ENCODE peak calls at places on chromosome 10, in seven cellular contexts. H, X, T, Q, U, O and Z are unnamed samples.

GRCh38 chr10:104640339-104641149 is 546 bp upstream of the SORCS3 start:
- DNase-seq in H (no peak), X (no peak), T (no peak), Q (no peak), U (peak), O (no peak), Z (no peak)

GRCh38 chr10:14016011-14016536 is 314.6 kb downstream of the FRMD4A start:
- DNase-seq in H (no peak), X (no peak), T (no peak), Q (no peak), U (no peak), O (peak), Z (peak)

GRCh38 chr10:43037440-43037839 is 39.4 kb upstream of the RET start:
- DNase-seq in H (no peak), X (no peak), T (no peak), Q (no peak), U (no peak), O (no peak), Z (no peak)

GRCh38 chr10:12638103-12638502 is 288.8 kb downstream of the CAMK1D start:
- DNase-seq in H (no peak), X (peak), T (peak), Q (no peak), U (no peak), O (peak), Z (no peak)

GRCh38 chr10:8616166-8616565 is 561.7 kb downstream of the GATA3 start:
- DNase-seq in H (peak), X (no peak), T (no peak), Q (peak), U (no peak), O (no peak), Z (no peak)

GRCh38 chr10:80357000-80357803 is 621 bp downstream of the DYDC2 start:
- DNase-seq in H (no peak), X (peak), T (no peak), Q (no peak), U (peak), O (no peak), Z (no peak)

GRCh38 chr10:17077251-17077904 is 52.2 kb downstream of the CUBN start:
- DNase-seq in H (no peak), X (no peak), T (no peak), Q (no peak), U (no peak), O (peak), Z (no peak)

GRCh38 chr10:102334106-102334505 is 61.4 kb upstream of the NFKB2 start:
- DNase-seq in H (no peak), X (no peak), T (no peak), Q (no peak), U (no peak), O (peak), Z (no peak)

GRCh38 chr10:109922976-109923921 is at the start of gene XPNPEP1:
- DNase-seq in H (peak), X (peak), T (peak), Q (peak), U (peak), O (peak), Z (peak)

GRCh38 chr10:26413375-26413774 is 24.8 kb upstream of the APBB1IP start:
- DNase-seq in H (no peak), X (no peak), T (no peak), Q (no peak), U (no peak), O (no peak), Z (no peak)

GRCh38 chr10:8663131-8663530 is 608.6 kb downstream of the GATA3 start:
- DNase-seq in H (peak), X (no peak), T (no peak), Q (no peak), U (no peak), O (no peak), Z (no peak)

GRCh38 chr10:78457804-78458483 is 424.3 kb downstream of the RPS24 start:
- DNase-seq in H (no peak), X (no peak), T (no peak), Q (no peak), U (peak), O (peak), Z (peak)

GRCh38 chr10:102565793-102566192 is 62.0 kb downstream of the SUFU start:
- DNase-seq in H (no peak), X (peak), T (peak), Q (no peak), U (peak), O (no peak), Z (no peak)

GRCh38 chr10:7998831-7999230 is 55.7 kb upstream of the GATA3 start:
- DNase-seq in H (peak), X (no peak), T (no peak), Q (no peak), U (no peak), O (no peak), Z (no peak)

GRCh38 chr10:126117196-126117595 is 220.8 kb downstream of the FANK1 start:
- DNase-seq in H (no peak), X (peak), T (no peak), Q (no peak), U (no peak), O (no peak), Z (no peak)

GRCh38 chr10:21976739-21977138 is 26.8 kb downstream of the DNAJC1 start:
- DNase-seq in H (peak), X (no peak), T (no peak), Q (no peak), U (peak), O (peak), Z (no peak)

GRCh38 chr10:85645097-85645496 is 721.5 kb downstream of the GRID1 start:
- DNase-seq in H (no peak), X (no peak), T (no peak), Q (no peak), U (peak), O (no peak), Z (no peak)

GRCh38 chr10:34813626-34814227 is 1.4 kb downstream of the PARD3 start:
- DNase-seq in H (peak), X (peak), T (no peak), Q (no peak), U (peak), O (peak), Z (no peak)

GRCh38 chr10:51683031-51683830 is 16.2 kb downstream of the CSTF2T start:
- DNase-seq in H (no peak), X (no peak), T (no peak), Q (no peak), U (no peak), O (peak), Z (no peak)

GRCh38 chr10:100562008-100562672 is 26.4 kb downstream of the HIF1AN start:
- DNase-seq in H (peak), X (peak), T (peak), Q (no peak), U (peak), O (peak), Z (peak)

GRCh38 chr10:571643-572042 is 117.8 kb downstream of the DIP2C start:
- DNase-seq in H (no peak), X (no peak), T (no peak), Q (no peak), U (no peak), O (peak), Z (no peak)
- TF ChIP-seq CTCF in H (no peak), X (no peak), T (no peak), Q (no peak), U (no peak), O (no peak), Z (no peak)

DNA sequence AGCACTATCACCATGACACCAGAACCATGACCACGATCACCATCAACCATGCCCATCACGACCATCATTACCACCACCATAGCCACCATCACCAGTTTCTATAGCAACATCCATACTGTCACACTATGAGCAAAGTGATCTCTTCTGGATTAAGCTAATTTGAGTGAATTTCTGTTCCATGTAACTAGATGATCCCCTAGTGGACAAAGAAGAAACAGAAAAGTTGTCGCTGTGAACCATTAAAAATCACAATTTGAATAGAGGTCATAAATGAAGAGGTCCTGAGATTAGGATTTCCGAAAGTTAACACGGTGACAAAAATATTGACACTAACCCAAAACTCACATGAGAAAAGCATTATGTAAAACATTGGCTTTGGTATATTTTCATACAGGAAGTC is 77.6 kb downstream of the CLRN3 start:
- DNase-seq in H (no peak), X (no peak), T (no peak), Q (no peak), U (no peak), O (no peak), Z (no peak)
- TF ChIP-seq CTCF in H (no peak), X (peak), T (peak), Q (peak), U (peak), O (peak), Z (no peak)

GRCh38 chr10:113459672-113460280 is 93.1 kb upstream of the HABP2 start:
- DNase-seq in H (no peak), X (no peak), T (peak), Q (no peak), U (no peak), O (no peak), Z (no peak)
- TF ChIP-seq CTCF in H (no peak), X (no peak), T (no peak), Q (no peak), U (peak), O (no peak), Z (no peak)

GRCh38 chr10:56349611-56350010 is 11.4 kb downstream of the ZWINT start:
- DNase-seq in H (peak), X (no peak), T (no peak), Q (peak), U (no peak), O (no peak), Z (no peak)
- TF ChIP-seq CTCF in H (peak), X (peak), T (peak), Q (peak), U (peak), O (peak), Z (no peak)

DNA sequence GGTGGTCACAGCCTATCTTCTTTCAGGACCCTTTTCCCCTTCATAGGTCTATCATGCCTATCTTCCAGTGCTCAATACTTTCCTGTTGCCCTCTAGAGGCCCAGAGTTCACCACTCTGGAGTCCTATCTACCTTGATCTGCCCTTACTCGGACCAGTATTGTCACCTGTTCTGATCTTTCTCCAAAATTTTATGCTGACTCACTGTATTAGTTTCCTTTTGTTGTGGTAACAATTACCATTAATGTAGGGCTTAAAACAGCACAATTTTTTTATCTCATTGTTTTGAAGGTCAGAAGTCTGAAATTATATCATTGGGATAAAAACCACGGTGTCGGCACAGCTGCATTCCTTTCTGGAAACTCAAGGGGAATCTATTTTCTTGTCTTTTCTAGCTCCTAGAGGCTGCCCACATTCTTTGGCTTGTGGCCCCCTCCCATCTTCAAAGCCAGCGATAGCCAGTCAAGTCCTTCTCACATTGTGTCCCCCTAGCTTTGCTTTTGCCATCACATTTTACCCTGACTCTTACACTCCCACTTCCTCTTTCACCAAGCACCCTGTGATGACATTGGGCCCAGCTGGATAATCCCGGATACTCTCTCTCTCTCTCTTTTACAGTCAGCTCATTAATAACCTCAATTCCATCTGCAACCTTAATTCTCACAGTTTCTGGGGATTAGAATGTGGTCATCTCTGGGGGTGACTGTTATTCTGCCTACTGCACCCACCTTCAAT is 54.6 kb downstream of the TFAM start:
- DNase-seq in H (no peak), X (no peak), T (peak), Q (no peak), U (no peak), O (no peak), Z (no peak)
- TF ChIP-seq CTCF in H (no peak), X (no peak), T (no peak), Q (no peak), U (no peak), O (no peak), Z (no peak)

DNA sequence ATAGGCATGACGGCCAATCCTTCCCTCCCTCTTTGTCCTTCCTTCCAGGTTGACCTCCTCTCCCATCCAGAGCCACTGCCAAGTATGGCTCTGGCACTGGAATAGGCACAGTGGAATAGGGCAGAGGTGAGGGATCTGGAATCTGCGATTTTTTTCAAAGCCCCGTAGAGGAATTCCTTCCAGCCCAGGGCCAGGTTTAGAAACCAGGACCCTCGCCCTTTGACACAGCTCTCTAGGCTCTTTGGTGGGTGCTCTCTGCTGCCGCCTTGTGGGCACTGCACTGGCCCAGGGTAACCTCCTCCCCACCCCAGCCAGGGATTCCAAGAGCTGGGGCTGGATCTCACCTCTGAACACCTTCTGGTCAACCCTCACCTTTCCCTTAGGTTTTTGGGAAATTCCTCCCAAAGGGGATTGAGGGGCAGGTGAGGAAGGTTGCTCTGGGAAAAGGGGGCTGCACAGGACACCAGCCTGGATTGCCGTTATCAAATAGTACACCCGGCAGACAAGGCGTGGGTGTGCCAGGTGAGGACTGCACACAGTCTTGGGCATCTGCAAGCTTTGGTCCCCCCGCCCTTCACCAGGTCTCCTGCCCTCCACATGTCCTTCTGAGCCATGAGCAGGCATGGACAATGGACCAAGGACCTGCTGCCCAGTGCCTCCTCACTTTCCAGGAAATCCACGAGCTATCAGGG is 22.8 kb downstream of the C10orf105 start:
- DNase-seq in H (peak), X (peak), T (peak), Q (peak), U (peak), O (no peak), Z (no peak)
- TF ChIP-seq CTCF in H (peak), X (peak), T (peak), Q (peak), U (peak), O (peak), Z (peak)

GRCh38 chr10:71740069-71740468 is 20.5 kb upstream of the C10orf105 start:
- DNase-seq in H (peak), X (no peak), T (no peak), Q (no peak), U (no peak), O (peak), Z (peak)
- TF ChIP-seq CTCF in H (peak), X (no peak), T (no peak), Q (no peak), U (peak), O (no peak), Z (no peak)

DNA sequence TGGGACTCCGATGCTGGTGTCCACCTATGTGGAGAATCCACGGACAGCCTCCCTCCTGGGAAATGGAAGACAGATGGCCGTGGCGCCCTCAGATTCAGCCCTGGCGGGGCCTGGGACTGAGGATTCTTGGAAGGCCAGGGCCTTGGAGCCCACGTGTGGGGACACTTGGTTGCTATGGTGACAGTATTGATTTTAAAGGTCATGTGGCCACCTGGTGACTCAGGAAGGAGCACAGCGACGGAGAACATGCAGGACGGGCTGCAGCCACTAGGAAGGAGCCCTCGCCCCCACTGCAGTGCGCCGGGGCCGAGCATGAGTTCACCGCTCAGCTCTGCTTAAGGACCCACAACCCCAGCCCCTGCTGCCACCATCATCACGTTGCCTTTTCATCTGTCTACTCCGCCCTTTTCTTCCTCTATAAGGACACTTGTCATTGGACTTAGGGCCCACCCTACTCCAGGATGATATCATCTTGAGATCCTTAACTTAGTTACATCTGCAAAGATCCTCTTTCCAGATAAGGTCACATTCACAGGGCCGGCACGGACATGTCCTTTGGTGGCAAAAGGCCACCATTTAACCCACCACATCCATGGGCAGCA is 3.7 kb upstream of the STK32C start:
- DNase-seq in H (no peak), X (no peak), T (no peak), Q (no peak), U (peak), O (no peak), Z (no peak)
- TF ChIP-seq CTCF in H (no peak), X (no peak), T (no peak), Q (no peak), U (peak), O (no peak), Z (no peak)

GRCh38 chr10:124741281-124741921 is 2.8 kb downstream of the FAM53B start:
- DNase-seq in H (peak), X (peak), T (peak), Q (peak), U (peak), O (peak), Z (peak)

GRCh38 chr10:124744047-124744687 is at the start of gene FAM53B:
- DNase-seq in H (peak), X (peak), T (peak), Q (peak), U (peak), O (peak), Z (peak)

GRCh38 chr10:124741922-124742417 is 2.2 kb downstream of the FAM53B start:
- DNase-seq in H (no peak), X (no peak), T (peak), Q (peak), U (peak), O (no peak), Z (no peak)

GRCh38 chr10:124743188-124744046 is 761 bp downstream of the FAM53B start:
- DNase-seq in H (peak), X (peak), T (peak), Q (peak), U (peak), O (no peak), Z (no peak)

DNA sequence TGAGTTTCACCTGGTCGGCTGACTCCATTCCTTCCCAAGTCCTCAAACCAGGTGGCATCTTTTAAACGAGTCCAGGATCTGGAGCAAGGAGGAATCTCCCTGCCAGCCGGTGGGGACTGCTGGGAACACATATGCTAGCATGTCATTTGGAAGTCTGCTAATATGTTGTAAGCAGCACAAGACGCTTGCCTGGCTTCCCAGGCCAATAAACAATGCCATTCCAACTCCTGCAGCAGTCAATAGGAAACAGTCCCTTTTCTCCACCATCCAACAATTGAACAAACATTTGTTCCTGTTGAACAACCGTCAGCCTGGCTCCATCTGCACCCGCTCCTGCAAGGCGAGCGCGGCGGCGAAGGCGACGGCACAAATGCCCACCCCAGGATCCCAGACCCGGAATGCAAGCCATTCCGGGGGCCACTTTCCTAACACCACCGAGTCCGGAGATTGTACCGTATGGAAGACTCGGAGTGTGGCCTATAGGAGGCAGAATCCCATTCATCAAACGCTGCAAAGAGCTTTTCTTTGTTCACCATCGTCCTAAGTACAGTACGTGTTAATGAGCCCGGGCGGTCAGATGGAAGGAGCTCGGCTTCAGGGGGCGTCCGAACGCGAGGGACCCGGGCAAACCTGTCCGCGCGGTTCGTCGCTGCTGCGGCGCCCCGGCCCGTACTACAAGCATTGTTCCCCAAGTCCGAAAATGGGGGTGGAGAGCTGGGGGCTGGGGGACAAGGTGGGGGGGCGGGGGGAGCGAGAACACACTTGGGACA is 1.6 kb downstream of the FAM53B start:
- DNase-seq in H (no peak), X (peak), T (peak), Q (peak), U (peak), O (no peak), Z (no peak)
- TF ChIP-seq CTCF in H (peak), X (peak), T (peak), Q (peak), U (peak), O (no peak), Z (peak)

DNA sequence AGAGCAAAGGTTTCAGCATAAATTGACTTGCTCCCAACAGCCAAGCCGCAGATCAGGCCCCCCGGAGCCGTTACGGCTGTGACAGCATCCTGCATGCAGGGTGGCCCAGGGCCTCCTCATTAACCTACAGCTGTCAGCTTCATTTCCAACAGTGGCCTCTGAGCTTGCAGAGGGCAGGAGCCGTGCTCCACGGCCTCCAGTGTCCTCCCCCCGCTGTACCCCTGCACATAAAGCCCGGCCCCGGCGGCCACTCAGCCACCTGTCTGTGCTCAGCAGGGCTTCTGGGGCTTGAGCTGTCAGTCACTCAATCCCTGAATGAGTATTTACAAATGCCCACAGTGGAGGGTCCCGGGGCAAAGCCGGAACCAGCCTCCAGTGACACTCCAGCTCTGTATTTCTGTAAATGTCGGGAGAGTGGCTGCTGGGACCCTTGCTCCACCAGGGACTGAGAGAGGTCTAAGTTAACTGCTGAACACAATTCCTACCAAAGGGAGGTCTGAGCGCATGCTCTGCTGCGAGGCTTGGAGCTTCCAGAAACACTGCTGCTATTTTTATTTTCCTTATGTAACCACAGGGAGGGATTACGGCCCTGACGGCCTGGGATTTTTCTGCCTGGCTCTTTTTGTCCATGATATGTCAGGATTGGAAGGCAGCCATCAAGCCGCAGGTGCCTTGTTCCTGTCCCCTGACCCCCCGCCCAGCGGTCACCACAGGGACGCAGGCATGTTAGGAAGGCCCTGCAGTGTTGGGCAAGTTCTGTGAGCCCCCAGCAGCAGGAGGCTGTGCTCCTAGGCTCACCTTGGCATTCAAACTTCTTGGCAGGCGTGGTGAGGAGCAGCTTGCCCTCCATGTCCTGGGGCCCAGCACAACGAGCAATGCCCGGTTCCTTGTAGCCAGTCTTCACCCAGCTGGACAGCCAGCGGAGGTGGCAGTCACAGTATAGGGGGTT is 165.0 kb downstream of the SLIT1 start:
- DNase-seq in H (no peak), X (no peak), T (no peak), Q (no peak), U (peak), O (no peak), Z (no peak)
- TF ChIP-seq CTCF in H (no peak), X (no peak), T (no peak), Q (no peak), U (no peak), O (no peak), Z (no peak)